ENCODE peak calls at places on chromosomes 7 and 10, in seven cellular contexts. M, O, G, Q, C, W and A are unnamed samples.

GRCh38 chr7:877312-878232 is 1.2 kb downstream of the GET4 start:
- DNase-seq in M (no peak), O (no peak), G (no peak), Q (no peak), C (no peak), W (no peak), A (peak; percentile 57)

GRCh38 chr7:72408966-72409637 is 3.0 kb downstream of the CALN1 start:
- DNase-seq in M (no peak), O (no peak), G (no peak), Q (no peak), C (no peak), W (no peak), A (no peak)

GRCh38 chr7:106592282-106593027 is 68.5 kb downstream of the CCDC71L start:
- DNase-seq in M (no peak), O (no peak), G (no peak), Q (no peak), C (no peak), W (no peak), A (no peak)

GRCh38 chr10:63236113-63236935 is 103.2 kb downstream of the NRBF2 start:
- DNase-seq in M (peak; percentile 70), O (peak; percentile 78), G (peak; percentile 90), Q (no peak), C (no peak), W (no peak), A (peak; percentile 2)

GRCh38 chr7:155380986-155381851 is 76.7 kb upstream of the EN2 start:
- DNase-seq in M (no peak), O (no peak), G (no peak), Q (peak; percentile 48), C (no peak), W (no peak), A (no peak)

GRCh38 chr7:71976670-71977069 is 435.5 kb downstream of the CALN1 start:
- DNase-seq in M (peak; percentile 33), O (no peak), G (no peak), Q (no peak), C (no peak), W (no peak), A (no peak)

GRCh38 chr10:64209574-64209973 is 688.4 kb downstream of the REEP3 start:
- DNase-seq in M (no peak), O (no peak), G (no peak), Q (no peak), C (no peak), W (no peak), A (no peak)

GRCh38 chr10:132926070-132926469 is 16.3 kb downstream of the CFAP46 start:
- DNase-seq in M (no peak), O (no peak), G (no peak), Q (no peak), C (no peak), W (no peak), A (no peak)

GRCh38 chr10:77005901-77006300 is 631.7 kb downstream of the KCNMA1 start:
- DNase-seq in M (no peak), O (no peak), G (no peak), Q (no peak), C (no peak), W (no peak), A (no peak)

GRCh38 chr7:23294549-23295400 is 4.4 kb upstream of the MALSU1 start:
- DNase-seq in M (no peak), O (no peak), G (no peak), Q (no peak), C (no peak), W (no peak), A (no peak)

GRCh38 chr7:74544706-74545469 is 91.2 kb downstream of the GTF2IRD1 start:
- DNase-seq in M (peak; percentile 60), O (peak; percentile 13), G (peak; percentile 26), Q (peak; percentile 21), C (no peak), W (no peak), A (no peak)

GRCh38 chr7:128398016-128398840 is 11.6 kb downstream of the IMPDH1 start:
- DNase-seq in M (peak; percentile 65), O (no peak), G (peak; percentile 30), Q (peak; percentile 74), C (no peak), W (peak; percentile 64), A (peak; percentile 88)